ENCODE peak calls at places on chromosomes 2 and 18, in four cellular contexts. One of them, this sample, is unnamed.

GRCh38 chr2:181268174-181268867 is 188.9 kb upstream of the ITGA4 start:
- DNase-seq in tibial nerve: no peak
- DNase-seq in K562: no peak
- DNase-seq in sigmoid colon: no peak
- DNase-seq in this sample: no peak

GRCh38 chr18:48548404-48548771 is 9.6 kb downstream of the CTIF start:
- DNase-seq in tibial nerve: no peak
- DNase-seq in sigmoid colon: peak; percentile 80
- DNase-seq in K562: no peak
- DNase-seq in this sample: peak; percentile 72

GRCh38 chr18:10182009-10182624 is 268.3 kb downstream of the VAPA start:
- DNase-seq in K562: no peak
- DNase-seq in tibial nerve: no peak
- DNase-seq in sigmoid colon: no peak
- DNase-seq in this sample: no peak

GRCh38 chr2:237405605-237406004 is 8.4 kb downstream of the COL6A3 start:
- DNase-seq in tibial nerve: no peak
- DNase-seq in sigmoid colon: no peak
- DNase-seq in K562: no peak
- DNase-seq in this sample: no peak

GRCh38 chr2:117855886-117856285 is 41.4 kb downstream of the DDX18 start:
- DNase-seq in sigmoid colon: no peak
- DNase-seq in K562: no peak
- DNase-seq in tibial nerve: no peak
- DNase-seq in this sample: no peak

GRCh38 chr2:203155406-203155805 is 83.4 kb upstream of the CYP20A1 start:
- DNase-seq in sigmoid colon: no peak
- DNase-seq in K562: no peak
- DNase-seq in tibial nerve: no peak
- DNase-seq in this sample: no peak

GRCh38 chr2:196291418-196291817 is 120.0 kb upstream of the STK17B start:
- DNase-seq in tibial nerve: no peak
- DNase-seq in K562: no peak
- DNase-seq in sigmoid colon: no peak
- DNase-seq in this sample: no peak

GRCh38 chr18:48497863-48498262 is 41.0 kb upstream of the CTIF start:
- DNase-seq in tibial nerve: no peak
- DNase-seq in K562: no peak
- DNase-seq in sigmoid colon: no peak
- DNase-seq in this sample: no peak

GRCh38 chr2:106336740-106337139 is 131.5 kb downstream of the RGPD3 start:
- DNase-seq in K562: no peak
- DNase-seq in tibial nerve: no peak
- DNase-seq in sigmoid colon: no peak
- DNase-seq in this sample: no peak

GRCh38 chr2:148936857-148937450 is 61.9 kb downstream of the KIF5C start:
- DNase-seq in K562: no peak
- DNase-seq in tibial nerve: no peak
- DNase-seq in sigmoid colon: no peak
- DNase-seq in this sample: no peak

GRCh38 chr2:231111987-231112386 is 12.9 kb downstream of the HTR2B start:
- DNase-seq in sigmoid colon: no peak
- DNase-seq in K562: no peak
- DNase-seq in tibial nerve: no peak
- DNase-seq in this sample: no peak

GRCh38 chr2:18560797-18561085 is 288 bp upstream of the RDH14 start:
- DNase-seq in sigmoid colon: no peak
- DNase-seq in K562: no peak
- DNase-seq in tibial nerve: no peak
- DNase-seq in this sample: no peak

GRCh38 chr18:1528447-1528846 is 623.8 kb downstream of the ADCYAP1 start:
- DNase-seq in tibial nerve: no peak
- DNase-seq in K562: no peak
- DNase-seq in sigmoid colon: no peak
- DNase-seq in this sample: no peak

GRCh38 chr18:63518178-63519012 is 23.8 kb upstream of the SERPINB12 start:
- DNase-seq in K562: peak; percentile 31
- DNase-seq in tibial nerve: no peak
- DNase-seq in sigmoid colon: peak; percentile 74
- DNase-seq in this sample: no peak

GRCh38 chr2:149679286-149679685 is 91.7 kb upstream of the MMADHC start:
- DNase-seq in K562: no peak
- DNase-seq in sigmoid colon: no peak
- DNase-seq in tibial nerve: no peak
- DNase-seq in this sample: no peak

GRCh38 chr2:234444888-234445287 is 52.0 kb downstream of the ARL4C start:
- DNase-seq in K562: no peak
- DNase-seq in tibial nerve: no peak
- DNase-seq in sigmoid colon: no peak
- DNase-seq in this sample: no peak

GRCh38 chr2:171924170-171924942 is 2.1 kb downstream of the HAT1 start:
- DNase-seq in tibial nerve: no peak
- DNase-seq in K562: no peak
- DNase-seq in sigmoid colon: no peak
- DNase-seq in this sample: no peak
- H3K4me3 ChIP-seq in tibial nerve: no peak overlapping the region
- H3K4me3 ChIP-seq in K562: peak overlapping the region; percentile 68
- H3K4me3 ChIP-seq in sigmoid colon: no peak overlapping the region
- H3K4me3 ChIP-seq in this sample: no peak overlapping the region

GRCh38 chr18:13564579-13564978 is 161.8 kb downstream of the FAM210A start:
- DNase-seq in tibial nerve: no peak
- DNase-seq in sigmoid colon: no peak
- DNase-seq in K562: no peak
- DNase-seq in this sample: no peak

GRCh38 chr18:13568443-13569392 is 157.6 kb downstream of the FAM210A start:
- DNase-seq in tibial nerve: no peak
- DNase-seq in K562: no peak
- DNase-seq in sigmoid colon: no peak
- DNase-seq in this sample: no peak

GRCh38 chr18:13570216-13570615 is 156.1 kb downstream of the FAM210A start:
- DNase-seq in sigmoid colon: no peak
- DNase-seq in K562: no peak
- DNase-seq in tibial nerve: no peak
- DNase-seq in this sample: no peak

GRCh38 chr18:13565228-13565627 is 161.1 kb downstream of the FAM210A start:
- DNase-seq in tibial nerve: no peak
- DNase-seq in K562: no peak
- DNase-seq in sigmoid colon: no peak
- DNase-seq in this sample: no peak

DNA sequence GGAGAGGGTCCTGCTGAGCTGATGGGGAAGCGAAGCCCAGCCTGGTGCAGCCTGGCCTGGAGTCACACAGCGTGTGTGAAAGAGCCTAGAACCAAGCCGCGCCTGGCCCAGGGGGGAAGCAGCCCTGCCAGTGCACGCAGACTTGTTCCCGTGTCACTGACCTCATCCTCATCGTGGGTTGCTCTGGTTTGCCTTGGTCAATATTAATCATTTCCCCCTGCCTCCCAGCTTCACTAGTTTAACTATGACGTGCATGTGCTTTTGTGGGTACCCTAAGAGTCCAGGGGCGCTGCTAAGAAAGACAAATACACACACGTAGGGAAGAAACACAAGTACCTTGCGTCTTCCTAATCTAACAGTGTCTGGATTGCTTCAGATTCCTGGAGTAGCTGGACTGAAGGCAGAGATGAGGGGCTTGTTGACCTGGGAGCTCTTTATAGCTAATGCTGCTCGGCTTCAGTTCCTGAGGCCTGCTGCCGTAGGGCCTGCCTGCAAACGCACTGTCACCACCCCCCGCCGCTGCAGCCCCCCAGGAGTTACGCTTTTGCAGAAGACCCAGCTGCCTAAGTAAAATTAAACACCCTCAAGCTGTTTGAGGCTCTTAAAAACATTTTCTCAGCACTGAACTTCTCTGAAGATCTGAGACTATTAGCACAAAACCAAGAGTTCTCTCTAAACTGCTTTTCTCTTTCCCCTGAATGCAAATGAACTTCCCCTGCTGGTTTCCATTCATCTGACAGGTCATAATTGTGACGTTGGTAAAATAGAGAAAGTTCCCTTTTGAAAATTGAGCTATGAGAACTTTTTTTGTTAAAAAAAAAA is 159.2 kb downstream of the FAM210A start:
- DNase-seq in sigmoid colon: peak; percentile 82
- DNase-seq in tibial nerve: no peak
- DNase-seq in K562: no peak
- DNase-seq in this sample: no peak
- TF ChIP-seq POLR2A in sigmoid colon: no peak
- TF ChIP-seq POLR2A in tibial nerve: peak; percentile 18
- TF ChIP-seq POLR2A in K562: no peak
- TF ChIP-seq POLR2A in this sample: no peak

DNA sequence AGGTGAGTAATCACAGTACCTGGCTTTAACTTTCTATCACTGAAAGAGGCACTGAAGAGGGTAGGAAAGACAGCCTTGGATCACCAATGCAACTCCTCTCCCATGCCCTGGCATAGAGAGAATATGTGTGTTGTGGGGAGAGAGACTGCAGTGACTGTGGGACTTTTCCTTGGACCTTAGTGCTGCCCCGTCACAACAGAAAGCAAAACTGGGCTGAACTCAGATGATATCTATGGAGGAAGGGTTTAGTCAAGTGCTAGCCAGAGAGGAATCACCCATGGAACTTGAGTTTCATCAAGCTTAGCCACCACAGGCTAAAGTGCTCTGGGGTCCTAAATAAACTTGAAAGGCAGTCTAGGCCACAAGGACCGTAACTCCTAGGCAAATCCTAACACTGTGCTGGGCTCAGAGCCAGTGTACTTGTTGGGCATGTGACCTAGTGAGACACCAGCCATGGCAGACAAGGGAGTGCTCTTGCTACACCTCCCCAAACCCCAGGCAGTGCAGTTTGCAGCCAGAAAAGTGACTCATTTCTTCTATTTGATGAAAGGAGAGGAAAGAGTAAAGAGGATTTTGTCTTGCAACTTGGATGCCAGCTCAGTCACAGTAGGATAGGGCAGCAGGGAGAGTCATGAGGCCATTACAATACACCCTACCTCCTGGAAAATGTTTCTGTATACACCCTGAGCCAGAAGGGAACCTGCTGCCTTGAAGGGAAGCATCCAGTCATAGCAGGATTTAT is 105.8 kb upstream of the SPOPL start:
- DNase-seq in tibial nerve: no peak
- DNase-seq in K562: no peak
- DNase-seq in sigmoid colon: no peak
- DNase-seq in this sample: peak; percentile 70
- H3K27ac ChIP-seq in tibial nerve: no peak overlapping the region
- H3K27ac ChIP-seq in K562: no peak overlapping the region
- H3K27ac ChIP-seq in sigmoid colon: no peak overlapping the region
- H3K27ac ChIP-seq in this sample: peak overlapping the region; percentile 14

GRCh38 chr2:177758591-177759371 is 313.8 kb downstream of the PDE11A start:
- DNase-seq in tibial nerve: no peak
- DNase-seq in sigmoid colon: no peak
- DNase-seq in K562: peak; percentile 40
- DNase-seq in this sample: no peak

GRCh38 chr2:177763532-177764265 is 308.9 kb downstream of the PDE11A start:
- DNase-seq in sigmoid colon: peak; percentile 77
- DNase-seq in K562: peak; percentile 83
- DNase-seq in tibial nerve: peak; percentile 51
- DNase-seq in this sample: peak; percentile 85

GRCh38 chr2:177754476-177754873 is 318.1 kb downstream of the PDE11A start:
- DNase-seq in tibial nerve: no peak
- DNase-seq in K562: no peak
- DNase-seq in sigmoid colon: no peak
- DNase-seq in this sample: no peak

GRCh38 chr2:177756346-177756745 is 316.2 kb downstream of the PDE11A start:
- DNase-seq in tibial nerve: no peak
- DNase-seq in K562: no peak
- DNase-seq in sigmoid colon: no peak
- DNase-seq in this sample: no peak

GRCh38 chr2:177759443-177759842 is 313.1 kb downstream of the PDE11A start:
- DNase-seq in tibial nerve: no peak
- DNase-seq in K562: no peak
- DNase-seq in sigmoid colon: no peak
- DNase-seq in this sample: no peak
- H3K4me3 ChIP-seq in tibial nerve: no peak overlapping the region
- H3K4me3 ChIP-seq in K562: no peak overlapping the region
- H3K4me3 ChIP-seq in sigmoid colon: no peak overlapping the region
- H3K4me3 ChIP-seq in this sample: no peak overlapping the region

DNA sequence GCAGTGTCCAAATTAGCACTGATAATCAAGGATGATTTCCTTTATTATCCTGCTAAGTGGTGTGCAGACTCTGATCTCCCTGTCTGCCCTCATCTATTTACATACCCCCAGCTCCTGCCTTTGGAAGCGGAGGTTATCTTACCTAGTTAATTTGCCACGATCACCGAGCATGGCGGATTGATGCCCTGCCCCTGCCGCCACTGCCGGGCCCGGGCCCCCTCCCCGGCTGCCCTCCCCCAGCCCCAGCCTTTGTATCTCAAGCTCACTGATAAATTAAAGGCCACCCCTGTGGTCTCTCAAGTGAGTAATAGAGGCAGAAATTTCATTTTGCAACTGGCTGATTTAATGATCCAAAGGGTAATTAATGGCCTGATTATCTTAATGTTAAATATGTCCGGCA is 113.5 kb downstream of the GBX2 start:
- DNase-seq in tibial nerve: no peak
- DNase-seq in K562: no peak
- DNase-seq in sigmoid colon: no peak
- DNase-seq in this sample: no peak
- TF ChIP-seq POLR2A in tibial nerve: no peak
- TF ChIP-seq POLR2A in K562: no peak
- TF ChIP-seq POLR2A in sigmoid colon: no peak
- TF ChIP-seq POLR2A in this sample: no peak

GRCh38 chr2:85650456-85650855 is 17.5 kb downstream of the SFTPB start:
- DNase-seq in sigmoid colon: no peak
- DNase-seq in K562: no peak
- DNase-seq in tibial nerve: no peak
- DNase-seq in this sample: no peak

GRCh38 chr2:85649201-85650190 is 18.5 kb downstream of the SFTPB start:
- DNase-seq in K562: no peak
- DNase-seq in tibial nerve: no peak
- DNase-seq in sigmoid colon: no peak
- DNase-seq in this sample: no peak

GRCh38 chr2:85651097-85651496 is 16.9 kb downstream of the SFTPB start:
- DNase-seq in sigmoid colon: no peak
- DNase-seq in tibial nerve: no peak
- DNase-seq in K562: no peak
- DNase-seq in this sample: no peak

GRCh38 chr2:85647823-85648526 is 20.0 kb downstream of the SFTPB start:
- DNase-seq in tibial nerve: no peak
- DNase-seq in sigmoid colon: no peak
- DNase-seq in K562: no peak
- DNase-seq in this sample: no peak

GRCh38 chr2:85648619-85649018 is 19.4 kb downstream of the SFTPB start:
- DNase-seq in tibial nerve: no peak
- DNase-seq in sigmoid colon: no peak
- DNase-seq in K562: peak; percentile 57
- DNase-seq in this sample: no peak
- H3K27ac ChIP-seq in tibial nerve: no peak overlapping the region
- H3K27ac ChIP-seq in sigmoid colon: no peak overlapping the region
- H3K27ac ChIP-seq in K562: no peak overlapping the region
- H3K27ac ChIP-seq in this sample: no peak overlapping the region

This sample was measured in suprapubic skin.